ENCODE peak calls at places on chromosome 13, in seven cellular contexts. One of them, this sample, is unnamed.
A peak's percentile ranks its signal among the peaks of the same experiment; 100 is the strongest.

GRCh38 chr13:48334534-48335127 is 31.1 kb downstream of the RB1 start:
- DNase-seq in CD8-positive, alpha-beta T cell: no peak
- DNase-seq in heart left ventricle: no peak
- DNase-seq in cardiac fibroblast: peak; percentile 62
- DNase-seq in activated B cell treated with CpG ODN at 0.5 μM for 24 hours: no peak
- DNase-seq in BJ: peak; percentile 9
- DNase-seq in cardiac muscle cell: peak; percentile 5
- DNase-seq in this sample: no peak

GRCh38 chr13:104315606-104316005 is 1249.4 kb upstream of the SLC10A2 start:
- DNase-seq in CD8-positive, alpha-beta T cell: no peak
- DNase-seq in heart left ventricle: no peak
- DNase-seq in cardiac fibroblast: peak; percentile 88
- DNase-seq in activated B cell treated with CpG ODN at 0.5 μM for 24 hours: no peak
- DNase-seq in BJ: peak; percentile 88
- DNase-seq in cardiac muscle cell: no peak
- DNase-seq in this sample: no peak

GRCh38 chr13:31967155-31967554 is 64.4 kb upstream of the FRY start:
- DNase-seq in CD8-positive, alpha-beta T cell: no peak
- DNase-seq in heart left ventricle: no peak
- DNase-seq in cardiac fibroblast: no peak
- DNase-seq in activated B cell treated with CpG ODN at 0.5 μM for 24 hours: no peak
- DNase-seq in BJ: no peak
- DNase-seq in cardiac muscle cell: no peak
- DNase-seq in this sample: no peak

GRCh38 chr13:23020246-23020843 is 160.4 kb upstream of the SGCG start:
- DNase-seq in CD8-positive, alpha-beta T cell: no peak
- DNase-seq in heart left ventricle: peak; percentile 22
- DNase-seq in cardiac fibroblast: peak; percentile 67
- DNase-seq in activated B cell treated with CpG ODN at 0.5 μM for 24 hours: no peak
- DNase-seq in BJ: peak; percentile 3
- DNase-seq in cardiac muscle cell: peak; percentile 61
- DNase-seq in this sample: no peak

GRCh38 chr13:43356566-43356965 is 333.2 kb downstream of the DNAJC15 start:
- DNase-seq in CD8-positive, alpha-beta T cell: no peak
- DNase-seq in heart left ventricle: no peak
- DNase-seq in cardiac fibroblast: no peak
- DNase-seq in activated B cell treated with CpG ODN at 0.5 μM for 24 hours: no peak
- DNase-seq in BJ: no peak
- DNase-seq in cardiac muscle cell: no peak
- DNase-seq in this sample: no peak

GRCh38 chr13:76663941-76664340 is 222.3 kb downstream of the KCTD12 start:
- DNase-seq in CD8-positive, alpha-beta T cell: no peak
- DNase-seq in heart left ventricle: no peak
- DNase-seq in cardiac fibroblast: peak; percentile 70
- DNase-seq in activated B cell treated with CpG ODN at 0.5 μM for 24 hours: no peak
- DNase-seq in BJ: no peak
- DNase-seq in cardiac muscle cell: no peak
- DNase-seq in this sample: no peak

GRCh38 chr13:33006646-33007045 is 9.6 kb upstream of the KL start:
- DNase-seq in CD8-positive, alpha-beta T cell: no peak
- DNase-seq in heart left ventricle: no peak
- DNase-seq in cardiac fibroblast: no peak
- DNase-seq in activated B cell treated with CpG ODN at 0.5 μM for 24 hours: no peak
- DNase-seq in BJ: no peak
- DNase-seq in cardiac muscle cell: no peak
- DNase-seq in this sample: no peak

GRCh38 chr13:65453982-65454381 is 1776.2 kb downstream of the PCDH9 start:
- DNase-seq in CD8-positive, alpha-beta T cell: no peak
- DNase-seq in heart left ventricle: no peak
- DNase-seq in cardiac fibroblast: no peak
- DNase-seq in activated B cell treated with CpG ODN at 0.5 μM for 24 hours: no peak
- DNase-seq in BJ: no peak
- DNase-seq in cardiac muscle cell: no peak
- DNase-seq in this sample: no peak

GRCh38 chr13:60282708-60283107 is 114.3 kb upstream of the TDRD3 start:
- DNase-seq in CD8-positive, alpha-beta T cell: no peak
- DNase-seq in heart left ventricle: no peak
- DNase-seq in cardiac fibroblast: no peak
- DNase-seq in activated B cell treated with CpG ODN at 0.5 μM for 24 hours: no peak
- DNase-seq in BJ: no peak
- DNase-seq in cardiac muscle cell: no peak
- DNase-seq in this sample: no peak

GRCh38 chr13:68254151-68254550 is 1024.0 kb upstream of the PCDH9 start:
- DNase-seq in CD8-positive, alpha-beta T cell: no peak
- DNase-seq in heart left ventricle: no peak
- DNase-seq in cardiac fibroblast: no peak
- DNase-seq in activated B cell treated with CpG ODN at 0.5 μM for 24 hours: no peak
- DNase-seq in BJ: no peak
- DNase-seq in cardiac muscle cell: no peak
- DNase-seq in this sample: no peak

GRCh38 chr13:33004454-33004853 is 11.8 kb upstream of the KL start:
- DNase-seq in CD8-positive, alpha-beta T cell: no peak
- DNase-seq in heart left ventricle: peak; percentile 55
- DNase-seq in cardiac fibroblast: peak; percentile 78
- DNase-seq in activated B cell treated with CpG ODN at 0.5 μM for 24 hours: no peak
- DNase-seq in BJ: no peak
- DNase-seq in cardiac muscle cell: no peak
- DNase-seq in this sample: no peak

GRCh38 chr13:59490651-59491050 is 673.1 kb downstream of the DIAPH3 start:
- DNase-seq in CD8-positive, alpha-beta T cell: no peak
- DNase-seq in heart left ventricle: no peak
- DNase-seq in cardiac fibroblast: no peak
- DNase-seq in activated B cell treated with CpG ODN at 0.5 μM for 24 hours: no peak
- DNase-seq in BJ: no peak
- DNase-seq in cardiac muscle cell: no peak
- DNase-seq in this sample: no peak

GRCh38 chr13:61797397-61797796 is 381.7 kb upstream of the PCDH20 start:
- DNase-seq in CD8-positive, alpha-beta T cell: no peak
- DNase-seq in heart left ventricle: no peak
- DNase-seq in cardiac fibroblast: no peak
- DNase-seq in activated B cell treated with CpG ODN at 0.5 μM for 24 hours: no peak
- DNase-seq in BJ: no peak
- DNase-seq in cardiac muscle cell: no peak
- DNase-seq in this sample: no peak

GRCh38 chr13:75263741-75264407 is 218.1 kb downstream of the TBC1D4 start:
- DNase-seq in CD8-positive, alpha-beta T cell: no peak
- DNase-seq in heart left ventricle: no peak
- DNase-seq in cardiac fibroblast: peak; percentile 7
- DNase-seq in activated B cell treated with CpG ODN at 0.5 μM for 24 hours: no peak
- DNase-seq in BJ: peak; percentile 30
- DNase-seq in cardiac muscle cell: no peak
- DNase-seq in this sample: no peak

GRCh38 chr13:28049880-28050871 is 50.2 kb downstream of the FLT3 start:
- DNase-seq in CD8-positive, alpha-beta T cell: no peak
- DNase-seq in heart left ventricle: no peak
- DNase-seq in cardiac fibroblast: no peak
- DNase-seq in activated B cell treated with CpG ODN at 0.5 μM for 24 hours: no peak
- DNase-seq in BJ: no peak
- DNase-seq in cardiac muscle cell: no peak
- DNase-seq in this sample: no peak

GRCh38 chr13:27712421-27712820 is 79.9 kb upstream of the GSX1 start:
- DNase-seq in CD8-positive, alpha-beta T cell: no peak
- DNase-seq in heart left ventricle: no peak
- DNase-seq in cardiac fibroblast: peak; percentile 38
- DNase-seq in activated B cell treated with CpG ODN at 0.5 μM for 24 hours: no peak
- DNase-seq in BJ: no peak
- DNase-seq in cardiac muscle cell: peak; percentile 34
- DNase-seq in this sample: no peak

GRCh38 chr13:114281351-114282142 is at the start of gene UPF3A:
- DNase-seq in CD8-positive, alpha-beta T cell: peak; percentile 77
- DNase-seq in heart left ventricle: peak; percentile 94
- DNase-seq in cardiac fibroblast: peak; percentile 96
- DNase-seq in activated B cell treated with CpG ODN at 0.5 μM for 24 hours: peak; percentile 95
- DNase-seq in BJ: peak; percentile 19
- DNase-seq in cardiac muscle cell: peak; percentile 90
- DNase-seq in this sample: peak; percentile 86

GRCh38 chr13:73849292-73849691 is 284.9 kb downstream of the KLF12 start:
- DNase-seq in CD8-positive, alpha-beta T cell: no peak
- DNase-seq in heart left ventricle: no peak
- DNase-seq in cardiac fibroblast: peak; percentile 57
- DNase-seq in activated B cell treated with CpG ODN at 0.5 μM for 24 hours: no peak
- DNase-seq in BJ: no peak
- DNase-seq in cardiac muscle cell: no peak
- DNase-seq in this sample: no peak

GRCh38 chr13:49371943-49372636 is 71.8 kb downstream of the CAB39L start:
- DNase-seq in CD8-positive, alpha-beta T cell: no peak
- DNase-seq in heart left ventricle: no peak
- DNase-seq in cardiac fibroblast: no peak
- DNase-seq in activated B cell treated with CpG ODN at 0.5 μM for 24 hours: no peak
- DNase-seq in BJ: no peak
- DNase-seq in cardiac muscle cell: no peak
- DNase-seq in this sample: no peak

GRCh38 chr13:76406243-76406642 is 480.0 kb downstream of the KCTD12 start:
- DNase-seq in CD8-positive, alpha-beta T cell: no peak
- DNase-seq in heart left ventricle: no peak
- DNase-seq in cardiac fibroblast: no peak
- DNase-seq in activated B cell treated with CpG ODN at 0.5 μM for 24 hours: no peak
- DNase-seq in BJ: no peak
- DNase-seq in cardiac muscle cell: no peak
- DNase-seq in this sample: no peak

DNA sequence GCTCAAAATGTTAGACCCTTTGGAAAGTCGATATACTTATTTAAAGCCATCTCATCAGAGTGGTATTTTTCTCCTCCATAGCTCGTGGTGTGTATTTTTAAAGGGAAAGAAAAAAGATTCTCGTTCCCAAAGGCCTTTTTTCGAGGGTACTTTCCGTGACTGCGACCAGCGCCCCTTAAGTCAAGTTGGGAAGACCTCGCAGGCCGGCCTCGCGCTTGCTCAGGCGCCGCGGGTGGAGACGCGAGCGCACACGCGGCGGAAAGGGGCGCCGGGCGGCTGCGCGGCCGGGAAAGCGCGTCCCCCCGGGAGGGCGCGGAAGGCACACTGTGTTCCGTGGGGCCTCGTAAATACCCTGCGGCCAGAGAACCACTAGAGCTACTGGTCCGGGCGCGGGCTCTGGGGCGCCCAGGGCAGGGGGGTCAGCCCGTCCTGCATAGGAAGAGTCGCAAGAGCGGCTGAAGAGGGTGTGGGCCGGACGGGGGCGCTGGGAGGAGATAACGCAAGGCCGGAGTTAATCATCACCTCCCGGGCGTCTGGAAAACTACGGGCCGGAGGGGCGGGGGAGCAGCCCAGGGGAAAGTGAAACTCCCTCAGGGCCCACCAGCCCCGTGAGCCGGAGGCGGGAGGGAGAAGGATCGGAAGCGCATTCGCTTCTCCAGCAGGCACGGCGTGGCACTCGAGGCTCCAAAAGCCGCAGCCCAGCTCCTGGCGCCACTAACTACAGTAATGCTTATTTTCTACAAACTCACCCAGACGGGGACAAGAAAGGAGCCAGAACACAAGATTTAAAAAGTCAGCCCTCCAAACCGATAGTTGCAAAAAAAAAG is 1.2 kb upstream of the WBP4 start:
- DNase-seq in CD8-positive, alpha-beta T cell: peak; percentile 8
- DNase-seq in heart left ventricle: peak; percentile 90
- DNase-seq in cardiac fibroblast: peak; percentile 92
- DNase-seq in activated B cell treated with CpG ODN at 0.5 μM for 24 hours: peak; percentile 78
- DNase-seq in BJ: peak; percentile 40
- DNase-seq in cardiac muscle cell: peak; percentile 90
- DNase-seq in this sample: peak; percentile 68
- TF ChIP-seq CTCF in CD8-positive, alpha-beta T cell: no peak
- TF ChIP-seq CTCF in heart left ventricle: peak; percentile 24
- TF ChIP-seq CTCF in cardiac fibroblast: peak; percentile 23
- TF ChIP-seq CTCF in activated B cell treated with CpG ODN at 0.5 μM for 24 hours: no peak
- TF ChIP-seq CTCF in BJ: peak; percentile 51
- TF ChIP-seq CTCF in cardiac muscle cell: peak; percentile 34
- TF ChIP-seq CTCF in this sample: no peak

DNA sequence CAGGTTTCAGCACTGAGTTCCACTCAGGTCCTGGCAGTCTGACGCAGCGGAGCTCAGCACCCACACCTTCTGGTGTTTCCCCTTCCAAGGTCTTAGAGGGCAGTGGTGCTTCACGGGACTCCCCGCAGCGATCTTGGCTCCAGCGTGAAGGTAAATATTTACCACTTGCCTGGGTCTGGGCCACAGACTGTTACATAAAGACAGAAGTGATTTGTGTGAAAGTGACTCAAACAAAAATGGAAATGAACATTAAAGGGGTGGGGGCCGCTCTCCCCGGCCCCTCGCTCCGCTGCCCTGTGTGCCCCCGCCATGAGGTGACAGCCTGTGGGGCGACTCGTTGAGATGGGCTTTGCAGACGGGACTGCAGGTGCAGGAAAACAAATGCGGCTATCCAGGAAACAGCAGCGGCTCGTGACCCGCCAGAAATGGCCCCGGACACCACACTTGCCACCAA is 55.0 kb downstream of the GGACT start:
- DNase-seq in CD8-positive, alpha-beta T cell: no peak
- DNase-seq in heart left ventricle: no peak
- DNase-seq in cardiac fibroblast: no peak
- DNase-seq in activated B cell treated with CpG ODN at 0.5 μM for 24 hours: no peak
- DNase-seq in BJ: no peak
- DNase-seq in cardiac muscle cell: no peak
- DNase-seq in this sample: no peak
- TF ChIP-seq CTCF in CD8-positive, alpha-beta T cell: no peak
- TF ChIP-seq CTCF in heart left ventricle: no peak
- TF ChIP-seq CTCF in cardiac fibroblast: no peak
- TF ChIP-seq CTCF in activated B cell treated with CpG ODN at 0.5 μM for 24 hours: no peak
- TF ChIP-seq CTCF in BJ: no peak
- TF ChIP-seq CTCF in cardiac muscle cell: no peak
- TF ChIP-seq CTCF in this sample: no peak

DNA sequence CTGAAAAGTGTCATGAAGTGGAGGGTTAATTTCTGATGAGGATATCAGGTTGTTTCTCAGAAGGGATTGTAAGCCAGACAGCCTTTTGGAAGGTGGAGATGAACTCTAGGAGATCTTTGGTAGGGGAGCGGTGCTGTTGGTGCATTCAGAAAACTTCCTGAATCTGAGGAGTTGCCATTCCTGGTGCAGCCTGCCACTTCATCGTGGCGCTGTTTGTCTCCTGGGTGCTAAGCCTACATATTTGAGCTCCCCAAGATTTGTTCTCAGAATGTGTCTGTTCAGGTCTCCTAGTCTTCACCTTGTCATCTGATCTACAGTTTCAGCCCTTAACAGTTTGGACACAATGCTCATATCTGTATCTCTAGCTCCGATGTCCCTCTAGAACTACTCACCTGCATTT is 285.6 kb downstream of the MTUS2 start:
- DNase-seq in CD8-positive, alpha-beta T cell: no peak
- DNase-seq in heart left ventricle: no peak
- DNase-seq in cardiac fibroblast: no peak
- DNase-seq in activated B cell treated with CpG ODN at 0.5 μM for 24 hours: no peak
- DNase-seq in BJ: no peak
- DNase-seq in cardiac muscle cell: peak; percentile 23
- DNase-seq in this sample: no peak
- TF ChIP-seq CTCF in CD8-positive, alpha-beta T cell: no peak
- TF ChIP-seq CTCF in heart left ventricle: no peak
- TF ChIP-seq CTCF in cardiac fibroblast: no peak
- TF ChIP-seq CTCF in activated B cell treated with CpG ODN at 0.5 μM for 24 hours: no peak
- TF ChIP-seq CTCF in BJ: no peak
- TF ChIP-seq CTCF in cardiac muscle cell: no peak
- TF ChIP-seq CTCF in this sample: no peak

DNA sequence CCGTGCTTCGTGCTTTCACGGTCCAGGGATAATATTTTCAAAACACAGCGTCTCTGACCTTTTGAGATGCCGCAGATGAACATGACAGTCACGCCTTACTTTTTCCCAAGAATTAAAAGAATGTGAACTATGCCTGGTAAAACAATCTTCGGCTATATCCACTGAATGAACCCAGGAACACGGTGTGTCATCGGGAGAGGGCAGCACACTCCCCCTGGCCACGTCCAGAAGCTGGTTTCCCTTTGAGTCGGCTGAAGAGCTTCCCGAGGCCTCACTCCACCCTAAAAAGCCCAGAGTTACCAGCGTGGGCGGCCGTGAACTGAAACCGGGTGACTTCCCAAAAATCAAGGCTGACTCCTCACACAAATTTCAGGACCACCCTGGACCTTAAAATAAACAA is 22.9 kb upstream of the SHISA2 start:
- DNase-seq in CD8-positive, alpha-beta T cell: no peak
- DNase-seq in heart left ventricle: no peak
- DNase-seq in cardiac fibroblast: peak; percentile 18
- DNase-seq in activated B cell treated with CpG ODN at 0.5 μM for 24 hours: no peak
- DNase-seq in BJ: peak; percentile 9
- DNase-seq in cardiac muscle cell: no peak
- DNase-seq in this sample: no peak
- TF ChIP-seq CTCF in CD8-positive, alpha-beta T cell: no peak
- TF ChIP-seq CTCF in heart left ventricle: no peak
- TF ChIP-seq CTCF in cardiac fibroblast: peak; percentile 11
- TF ChIP-seq CTCF in activated B cell treated with CpG ODN at 0.5 μM for 24 hours: no peak
- TF ChIP-seq CTCF in BJ: no peak
- TF ChIP-seq CTCF in cardiac muscle cell: peak; percentile 11
- TF ChIP-seq CTCF in this sample: no peak

This sample was measured in natural killer cell.